ENCODE peak calls at places on chromosomes 3 and 15, in seven cellular contexts. F, E, T, Q, O, C and X are unnamed samples.

GRCh38 chr3:179147571-179148445 is at the start of gene PIK3CA:
- DNase-seq in F (peak), E (peak), T (peak), Q (peak), O (peak), C (peak), X (peak)

GRCh38 chr3:87268646-87269211 is 7.7 kb downstream of the POU1F1 start:
- DNase-seq in F (no peak), E (no peak), T (no peak), Q (no peak), O (no peak), C (no peak), X (no peak)

GRCh38 chr3:114290911-114291901 is 2.6 kb upstream of the TIGIT start:
- DNase-seq in F (peak), E (no peak), T (peak), Q (peak), O (peak), C (peak), X (peak)

GRCh38 chr3:61537366-61537765 is 24.0 kb upstream of the PTPRG start:
- DNase-seq in F (no peak), E (no peak), T (no peak), Q (no peak), O (no peak), C (no peak), X (no peak)

GRCh38 chr3:41900265-41900664 is 61.6 kb downstream of the ULK4 start:
- DNase-seq in F (no peak), E (no peak), T (no peak), Q (no peak), O (no peak), C (no peak), X (no peak)

GRCh38 chr3:57530071-57530608 is 14.0 kb downstream of the DNAH12 start:
- DNase-seq in F (no peak), E (no peak), T (no peak), Q (no peak), O (no peak), C (no peak), X (no peak)

GRCh38 chr15:74006774-74007639 is 12.5 kb downstream of the PML start:
- DNase-seq in F (no peak), E (no peak), T (no peak), Q (no peak), O (no peak), C (peak), X (no peak)

GRCh38 chr15:96606617-96607016 is 276.1 kb downstream of the NR2F2 start:
- DNase-seq in F (no peak), E (no peak), T (no peak), Q (no peak), O (no peak), C (no peak), X (no peak)

GRCh38 chr3:197339841-197340520 is 41.6 kb upstream of the DLG1 start:
- DNase-seq in F (no peak), E (no peak), T (no peak), Q (no peak), O (no peak), C (no peak), X (peak)

GRCh38 chr15:66841953-66842681 is 140.1 kb downstream of the SMAD6 start:
- DNase-seq in F (no peak), E (no peak), T (no peak), Q (peak), O (peak), C (peak), X (peak)